ENCODE peak calls at places on chromosomes 4 and X, in seven cellular contexts. M is adrenal gland; R is uterus; X is fibroblast of lung; D is CD4-positive, alpha-beta T cell; L is WERI-Rb-1; N is left ventricle myocardium inferior. S is an unnamed sample.

GRCh38 chr4:165493359-165493758 is 114.6 kb downstream of the CPE start:
- DNase-seq in L (peak; percentile 87), N (peak; percentile 62), D (peak; percentile 45), R (peak; percentile 43), M (peak; percentile 78), X (peak; percentile 52), S (peak; percentile 62)

GRCh38 chr4:184168406-184169019 is 49.2 kb downstream of the ENPP6 start:
- DNase-seq in R (peak; percentile 77), M (peak; percentile 80), L (peak; percentile 88), D (no peak), N (peak; percentile 76), X (peak; percentile 32), S (peak; percentile 86)

GRCh38 chrX:146006637-146007036 is 189.0 kb downstream of the SLITRK2 start:
- DNase-seq in X (no peak), L (no peak), D (no peak), M (no peak), R (no peak), N (no peak), S (no peak)

GRCh38 chrX:15781964-15782711 is 8.1 kb upstream of the ZRSR2 start:
- DNase-seq in R (no peak), N (no peak), L (no peak), M (no peak), X (no peak), D (no peak), S (no peak)

GRCh38 chr4:152007108-152007507 is 246.3 kb upstream of the GATB start:
- DNase-seq in R (no peak), L (no peak), M (no peak), X (no peak), N (no peak), D (no peak), S (no peak)

GRCh38 chr4:40309250-40309774 is 25.8 kb upstream of the CHRNA9 start:
- DNase-seq in R (peak; percentile 86), L (peak; percentile 92), D (peak; percentile 87), X (peak; percentile 65), M (peak; percentile 91), N (peak; percentile 84), S (peak; percentile 97)

GRCh38 chr4:175419120-175419774 is 392.8 kb downstream of the GPM6A start:
- DNase-seq in R (no peak), N (no peak), D (no peak), X (peak; percentile 98), M (no peak), L (no peak), S (no peak)

GRCh38 chrX:151870603-151871002 is 42.1 kb upstream of the MAGEA4 start:
- DNase-seq in L (no peak), N (no peak), X (peak; percentile 93), M (peak; percentile 28), R (no peak), D (no peak), S (no peak)

GRCh38 chr4:5165419-5166369 is 114.4 kb downstream of the STK32B start:
- DNase-seq in M (no peak), N (no peak), X (peak; percentile 80), R (no peak), L (peak; percentile 93), D (no peak), S (no peak)

GRCh38 chr4:100981447-100982204 is 365.7 kb downstream of the PPP3CA start:
- DNase-seq in L (no peak), R (no peak), X (peak; percentile 81), N (no peak), D (no peak), M (no peak), S (no peak)

GRCh38 chrX:30215357-30215843 is at the start of gene MAGEB2:
- DNase-seq in M (no peak), N (no peak), L (no peak), R (no peak), X (no peak), D (no peak), S (peak; percentile 59)

GRCh38 chr4:89067407-89067806 is 10.4 kb upstream of the FAM13A start:
- DNase-seq in M (no peak), N (no peak), X (peak; percentile 45), R (no peak), D (no peak), L (no peak), S (no peak)

GRCh38 chr4:107913283-107913899 is 18.0 kb upstream of the CYP2U1 start:
- DNase-seq in R (peak; percentile 22), L (peak; percentile 50), M (no peak), D (peak; percentile 5), X (peak; percentile 48), N (no peak), S (peak; percentile 47)

GRCh38 chrX:148269513-148269912 is 230.9 kb upstream of the AFF2 start:
- DNase-seq in D (no peak), L (no peak), N (no peak), M (no peak), X (no peak), R (no peak), S (no peak)

GRCh38 chr4:146192060-146192459 is 16.5 kb downstream of the LSM6 start:
- DNase-seq in X (no peak), M (no peak), N (peak; percentile 18), R (no peak), D (no peak), L (no peak), S (peak; percentile 48)

GRCh38 chr4:82469776-82470345 is 39.5 kb downstream of the ENOPH1 start:
- DNase-seq in D (no peak), L (no peak), R (no peak), M (no peak), N (no peak), X (peak; percentile 74), S (peak; percentile 41)

GRCh38 chrX:33686105-33686504 is 446.0 kb downstream of the FAM47A start:
- DNase-seq in N (no peak), M (no peak), L (no peak), X (no peak), D (no peak), R (no peak), S (no peak)

GRCh38 chr4:5972571-5972970 is 45.7 kb downstream of the C4orf50 start:
- DNase-seq in L (peak; percentile 2), D (no peak), R (no peak), N (no peak), X (no peak), M (no peak), S (peak; percentile 25)

GRCh38 chrX:106611323-106611681 is 476 bp upstream of the RADX start:
- DNase-seq in D (no peak), X (no peak), L (no peak), R (no peak), M (no peak), N (no peak), S (no peak)

GRCh38 chr4:5703831-5704230 is 4.5 kb downstream of the EVC2 start:
- DNase-seq in L (no peak), N (no peak), D (no peak), X (no peak), R (no peak), M (no peak), S (no peak)

GRCh38 chr4:152968806-152969394 is 32.8 kb downstream of the FHDC1 start:
- DNase-seq in X (peak; percentile 30), L (no peak), D (no peak), M (no peak), R (no peak), N (no peak), S (no peak)

GRCh38 chr4:40515398-40516293 is 114.0 kb downstream of the RBM47 start:
- DNase-seq in R (no peak), N (no peak), X (no peak), M (peak; percentile 75), D (no peak), L (no peak), S (no peak)

GRCh38 chr4:108556588-108557200 is 63.7 kb upstream of the RPL34 start:
- DNase-seq in D (no peak), N (no peak), X (no peak), R (no peak), M (no peak), L (no peak), S (no peak)

DNA sequence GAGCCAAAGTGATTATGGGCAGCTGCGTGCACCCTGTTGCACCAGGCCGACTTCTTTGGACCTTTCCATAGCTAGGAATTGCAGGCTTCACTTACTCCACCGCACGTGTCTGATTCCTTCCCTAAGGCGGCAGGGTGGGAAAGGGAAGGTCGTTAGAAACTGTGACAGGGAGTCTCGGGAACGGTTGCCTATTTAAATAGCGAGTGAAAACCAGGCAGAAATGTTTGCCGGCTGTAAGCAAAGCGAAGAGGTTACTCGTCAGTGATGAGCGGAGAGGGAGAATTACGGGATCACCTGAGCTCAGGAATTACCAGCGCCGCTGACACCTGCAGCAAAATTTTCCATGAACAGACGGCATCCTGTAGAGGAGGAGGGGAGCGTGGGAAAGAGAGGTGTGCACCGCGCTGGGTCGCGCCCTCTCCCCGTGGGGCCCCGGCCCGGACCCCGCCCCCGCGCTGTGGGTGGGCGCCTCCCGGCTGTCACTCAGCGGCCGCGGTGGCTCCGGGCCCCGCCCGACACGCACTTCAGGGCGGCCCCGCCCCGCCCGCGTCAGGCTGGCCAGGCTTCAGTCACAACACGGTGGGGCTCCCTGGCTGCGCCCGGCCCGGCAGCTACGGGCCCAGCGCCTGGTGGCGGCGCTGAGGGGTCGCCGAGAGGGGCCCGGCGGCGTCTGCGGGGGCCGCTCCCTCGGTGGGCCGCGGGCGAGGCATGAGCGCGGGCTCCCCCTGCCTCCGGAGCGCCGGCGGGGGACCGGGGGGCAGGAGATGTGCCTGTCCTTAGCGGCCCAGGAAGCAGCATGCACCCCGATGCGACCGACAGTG is at the start of gene SNX25:
- DNase-seq in X (peak; percentile 75), N (peak; percentile 90), D (peak; percentile 76), L (peak; percentile 91), M (peak; percentile 81), R (peak; percentile 82), S (peak; percentile 94)
- H3K27ac ChIP-seq in X (peak within 1 kb of the TSS; percentile 81), N (peak within 1 kb of the TSS; percentile 90), D (no peak within 1 kb of the TSS), L (no peak within 1 kb of the TSS), M (peak within 1 kb of the TSS; percentile 75), R (peak within 1 kb of the TSS; percentile 93), S (peak within 1 kb of the TSS; percentile 95)

DNA sequence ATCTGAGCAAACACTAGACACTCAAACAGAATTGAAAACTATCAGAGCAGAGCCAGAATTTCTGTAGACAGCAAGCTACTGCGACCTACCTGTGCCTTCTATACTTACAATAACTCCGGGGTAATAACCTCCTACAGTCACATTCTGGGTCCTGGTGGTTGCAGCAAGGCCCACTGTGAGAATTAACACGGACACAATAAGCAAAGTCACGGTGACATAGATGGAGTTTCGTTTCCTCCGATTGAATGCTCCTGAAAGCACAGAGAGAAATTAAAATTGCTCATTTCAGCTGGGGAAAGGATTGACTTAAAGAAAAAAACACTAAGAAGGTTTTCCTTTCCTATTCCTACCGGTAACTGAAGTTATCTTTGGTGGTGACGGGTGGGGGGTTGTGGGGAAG is 7.0 kb downstream of the TMEM255A start:
- DNase-seq in L (no peak), D (no peak), N (no peak), X (no peak), M (no peak), R (no peak), S (no peak)
- H3K27ac ChIP-seq in L (no peak overlapping the region), D (no peak overlapping the region), N (no peak overlapping the region), X (no peak overlapping the region), M (no peak overlapping the region), R (no peak overlapping the region), S (no peak overlapping the region)

DNA sequence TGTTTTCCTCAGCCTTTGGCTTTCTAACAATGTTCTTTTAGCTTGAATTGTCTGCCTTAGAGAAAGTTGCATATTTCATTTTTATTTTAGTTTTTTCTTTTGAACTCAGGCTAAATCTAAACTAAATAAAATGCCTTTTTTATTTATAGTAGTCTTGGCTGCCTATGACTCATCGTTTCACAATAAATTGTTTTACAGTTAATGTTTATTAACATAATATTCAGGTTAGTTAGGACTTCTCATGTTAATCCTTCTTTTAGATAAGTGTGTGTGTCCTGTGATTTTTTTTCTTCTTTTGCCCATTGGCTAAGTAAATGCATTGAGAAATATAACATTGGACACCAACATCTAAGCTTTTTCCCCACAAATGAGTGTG is 1.6 kb downstream of the RP2 start:
- DNase-seq in X (no peak), N (no peak), D (no peak), R (no peak), M (no peak), L (no peak), S (no peak)
- H3K27ac ChIP-seq in X (peak overlapping the region; percentile 34), N (no peak overlapping the region), D (no peak overlapping the region), R (no peak overlapping the region), M (no peak overlapping the region), L (no peak overlapping the region), S (no peak overlapping the region)

GRCh38 chr4:80202190-80202711 is 4.9 kb downstream of the PRDM8 start:
- DNase-seq in L (no peak), N (peak; percentile 88), D (peak; percentile 59), M (peak; percentile 75), R (peak; percentile 91), X (peak; percentile 80), S (peak; percentile 84)
- H3K27ac ChIP-seq in L (no peak overlapping the region), N (peak overlapping the region; percentile 74), D (peak overlapping the region; percentile 61), M (no peak overlapping the region), R (peak overlapping the region; percentile 94), X (peak overlapping the region; percentile 76), S (peak overlapping the region; percentile 93)

S was measured in testis.